ENCODE peak calls at places on chromosomes 5 and 9, in eight cellular contexts. E is lung, V is left ventricle myocardium inferior, H is endothelial cell, O is osteocyte, T is AG10803, K is choroid plexus epithelial cell, X is mesothelial cell of epicardium. B is an unnamed sample.

GRCh38 chr9:15578719-15579118 is 25.9 kb downstream of the CCDC171 start:
- DNase-seq in E (no peak), V (no peak), H (no peak), O (no peak), T (no peak), K (no peak), X (no peak), B (no peak)

GRCh38 chr5:137487600-137487999 is 11.5 kb downstream of the SPOCK1 start:
- DNase-seq in E (no peak), V (no peak), H (no peak), O (no peak), T (peak), K (peak), X (no peak), B (no peak)

GRCh38 chr5:39712316-39713223 is 287.8 kb upstream of the DAB2 start:
- DNase-seq in E (no peak), V (no peak), H (no peak), O (no peak), T (no peak), K (no peak), X (no peak), B (no peak)

GRCh38 chr5:167793700-167794099 is 497.7 kb upstream of the WWC1 start:
- DNase-seq in E (no peak), V (no peak), H (no peak), O (no peak), T (no peak), K (no peak), X (no peak), B (no peak)

GRCh38 chr9:6889868-6890267 is 132.1 kb downstream of the KDM4C start:
- DNase-seq in E (no peak), V (no peak), H (no peak), O (no peak), T (no peak), K (no peak), X (no peak), B (no peak)

GRCh38 chr5:82396396-82396795 is 118.2 kb upstream of the RPS23 start:
- DNase-seq in E (no peak), V (no peak), H (no peak), O (no peak), T (peak), K (peak), X (no peak), B (no peak)

GRCh38 chr9:89498845-89499480 is 1.1 kb upstream of the SEMA4D start:
- DNase-seq in E (no peak), V (no peak), H (no peak), O (no peak), T (no peak), K (no peak), X (no peak), B (peak)

GRCh38 chr5:139190125-139190524 is 8.0 kb downstream of the SIL1 start:
- DNase-seq in E (no peak), V (no peak), H (no peak), O (no peak), T (peak), K (peak), X (no peak), B (no peak)

GRCh38 chr5:134524219-134524825 is 1.1 kb upstream of the JADE2 start:
- DNase-seq in E (peak), V (peak), H (peak), O (peak), T (peak), K (peak), X (peak), B (peak)
- TF ChIP-seq CTCF in E (no peak), V (peak), H (no peak), O (no peak), T (no peak), K (no peak), X (no peak), B (no peak)

GRCh38 chr9:136926154-136926704 is 18.3 kb downstream of the FBXW5 start:
- DNase-seq in E (no peak), V (no peak), H (no peak), O (no peak), T (no peak), K (peak), X (no peak), B (no peak)
- TF ChIP-seq CTCF in E (no peak), V (no peak), H (no peak), O (no peak), T (peak), K (peak), X (no peak), B (no peak)

GRCh38 chr5:104179057-104179456 is 616.5 kb upstream of the NUDT12 start:
- DNase-seq in E (no peak), V (no peak), H (peak), O (no peak), T (peak), K (peak), X (no peak), B (peak)
- TF ChIP-seq CTCF in E (peak), V (peak), H (peak), O (peak), T (peak), K (peak), X (no peak), B (peak)

GRCh38 chr5:174409070-174409469 is 315.3 kb upstream of the MSX2 start:
- DNase-seq in E (no peak), V (no peak), H (no peak), O (no peak), T (no peak), K (peak), X (no peak), B (no peak)
- TF ChIP-seq CTCF in E (no peak), V (no peak), H (no peak), O (peak), T (no peak), K (peak), X (no peak), B (no peak)

DNA sequence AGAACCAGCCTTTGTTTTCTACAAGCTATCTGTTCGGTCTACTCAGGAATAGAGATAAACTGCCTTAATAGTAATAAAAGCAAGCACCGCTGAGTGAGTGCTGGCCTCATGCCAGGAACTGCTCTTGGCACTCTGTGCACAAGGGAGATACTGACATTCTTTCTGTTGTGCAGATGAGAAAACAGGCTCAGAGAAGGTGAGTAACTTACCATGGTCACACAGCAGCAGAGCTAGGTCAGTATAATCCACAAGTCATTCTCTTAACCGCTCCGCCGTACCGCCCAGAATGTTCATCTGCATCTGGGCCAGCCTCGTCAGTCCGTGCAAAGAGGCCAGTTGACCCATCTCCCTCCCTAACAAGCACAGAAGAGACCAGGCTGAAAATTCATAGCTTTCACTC is 27.4 kb downstream of the QRFP start:
- DNase-seq in E (no peak), V (peak), H (no peak), O (no peak), T (no peak), K (peak), X (no peak), B (no peak)
- TF ChIP-seq CTCF in E (no peak), V (no peak), H (no peak), O (no peak), T (no peak), K (no peak), X (no peak), B (no peak)

GRCh38 chr5:76606665-76607064 is 16.5 kb downstream of the F2RL2 start:
- DNase-seq in E (no peak), V (no peak), H (no peak), O (no peak), T (no peak), K (no peak), X (no peak), B (no peak)
- TF ChIP-seq CTCF in E (no peak), V (no peak), H (no peak), O (no peak), T (no peak), K (no peak), X (no peak), B (no peak)

DNA sequence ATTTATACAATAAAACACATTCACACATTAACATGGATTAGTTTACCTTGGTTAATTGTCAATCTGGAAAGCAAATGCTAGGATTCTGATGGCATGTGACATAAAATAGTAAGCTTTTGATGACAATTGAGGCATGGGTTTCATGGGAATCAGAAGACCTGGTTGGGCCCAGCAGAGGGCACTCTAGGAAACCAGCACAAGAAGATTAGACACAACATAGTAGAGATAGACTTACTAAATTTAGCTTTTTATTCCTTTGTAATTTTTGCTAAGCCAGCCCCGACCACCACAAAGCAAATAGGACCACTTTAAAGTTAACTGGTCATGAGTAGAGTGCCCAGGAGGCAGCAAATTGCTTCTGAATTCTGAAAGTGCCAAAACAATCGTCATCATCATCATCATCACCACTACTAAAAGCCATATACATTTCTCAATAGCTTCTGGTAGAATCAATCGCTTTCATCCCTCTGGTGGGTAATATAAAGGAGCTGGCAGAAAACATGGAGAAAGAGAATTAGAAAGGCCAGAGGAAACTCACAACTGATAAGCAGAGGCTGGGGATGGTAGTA is 163.2 kb downstream of the ARRDC3 start:
- DNase-seq in E (no peak), V (no peak), H (peak), O (no peak), T (peak), K (peak), X (no peak), B (peak)
- TF ChIP-seq CTCF in E (no peak), V (peak), H (peak), O (peak), T (peak), K (peak), X (no peak), B (peak)